ENCODE peak calls at places on chromosomes 4 and X, in six cellular contexts. I is mesenchymal stem cell; E is naive thymus-derived CD4-positive, alpha-beta T cell; W is adrenal gland; O is GM23338; F is CD8-positive, alpha-beta memory T cell. L is an unnamed sample.

GRCh38 chr4:182715548-182715947 is 201.6 kb downstream of the DCTD start:
- DNase-seq in I (no peak), E (no peak), W (no peak), O (no peak), F (no peak), L (no peak)

GRCh38 chrX:67612231-67612630 is 68.4 kb downstream of the AR start:
- DNase-seq in I (peak; percentile 49), E (no peak), W (no peak), O (no peak), F (no peak), L (no peak)

GRCh38 chr4:182346675-182347375 is 103.6 kb downstream of the TENM3 start:
- DNase-seq in I (no peak), E (no peak), W (no peak), O (no peak), F (no peak), L (no peak)

GRCh38 chr4:27000820-27001219 is 140.2 kb downstream of the STIM2 start:
- DNase-seq in I (no peak), E (peak; percentile 15), W (no peak), O (peak; percentile 25), F (no peak), L (no peak)

GRCh38 chrX:143340190-143340589 is 177.1 kb downstream of the SPANXN3 start:
- DNase-seq in I (no peak), E (no peak), W (no peak), O (no peak), F (no peak), L (no peak)

GRCh38 chrX:79259073-79259689 is 108.0 kb downstream of the ITM2A start:
- DNase-seq in I (no peak), E (peak; percentile 76), W (no peak), O (no peak), F (peak; percentile 12), L (no peak)

GRCh38 chr4:86924805-86925204 is 10.0 kb upstream of the AFF1 start:
- DNase-seq in I (peak; percentile 79), E (no peak), W (no peak), O (no peak), F (no peak), L (no peak)

GRCh38 chrX:100979881-100980607 is 10.5 kb downstream of the ARL13A start:
- DNase-seq in I (peak; percentile 34), E (no peak), W (no peak), O (no peak), F (no peak), L (no peak)

GRCh38 chrX:123859409-123859827 is 435 bp upstream of the XIAP start:
- DNase-seq in I (no peak), E (peak; percentile 47), W (peak; percentile 76), O (peak; percentile 86), F (peak; percentile 43), L (peak; percentile 89)

GRCh38 chr4:152045781-152046571 is 285.2 kb upstream of the GATB start:
- DNase-seq in I (peak; percentile 22), E (no peak), W (no peak), O (peak; percentile 96), F (no peak), L (no peak)

GRCh38 chr4:168163106-168163505 is 70.8 kb downstream of the ANXA10 start:
- DNase-seq in I (no peak), E (no peak), W (no peak), O (no peak), F (no peak), L (no peak)

GRCh38 chrX:133094098-133094731 is 2.7 kb downstream of the USP26 start:
- DNase-seq in I (no peak), E (no peak), W (no peak), O (no peak), F (no peak), L (no peak)

GRCh38 chr4:152099555-152099954 is 338.7 kb upstream of the GATB start:
- DNase-seq in I (no peak), E (no peak), W (no peak), O (no peak), F (no peak), L (no peak)

GRCh38 chr4:59455751-59456150 is 1744.4 kb upstream of the ADGRL3 start:
- DNase-seq in I (peak; percentile 1), E (no peak), W (no peak), O (no peak), F (no peak), L (no peak)

GRCh38 chrX:130170752-130171445 is 863 bp upstream of the RAB33A start:
- DNase-seq in I (peak; percentile 28), E (peak; percentile 44), W (peak; percentile 37), O (peak; percentile 71), F (peak; percentile 45), L (peak; percentile 77)

GRCh38 chr4:54924891-54925290 is 200.5 kb downstream of the KDR start:
- DNase-seq in I (no peak), E (no peak), W (no peak), O (no peak), F (no peak), L (no peak)

GRCh38 chr4:81827568-81828202 is 356.0 kb upstream of the RASGEF1B start:
- DNase-seq in I (no peak), E (no peak), W (no peak), O (no peak), F (no peak), L (no peak)

GRCh38 chr4:8590546-8590880 is 2.1 kb upstream of the CPZ start:
- DNase-seq in I (no peak), E (no peak), W (no peak), O (no peak), F (no peak), L (peak; percentile 77)

GRCh38 chr4:148964456-148964855 is 522.2 kb upstream of the NR3C2 start:
- DNase-seq in I (no peak), E (no peak), W (no peak), O (no peak), F (no peak), L (no peak)

GRCh38 chr4:148962539-148963290 is 520.5 kb upstream of the NR3C2 start:
- DNase-seq in I (peak; percentile 40), E (no peak), W (no peak), O (no peak), F (no peak), L (no peak)

GRCh38 chr4:148955926-148956325 is 513.7 kb upstream of the NR3C2 start:
- DNase-seq in I (peak; percentile 1), E (no peak), W (no peak), O (no peak), F (no peak), L (no peak)

GRCh38 chr4:148965080-148965479 is 522.9 kb upstream of the NR3C2 start:
- DNase-seq in I (no peak), E (no peak), W (no peak), O (no peak), F (no peak), L (no peak)

GRCh38 chr4:148961526-148961925 is 519.3 kb upstream of the NR3C2 start:
- DNase-seq in I (no peak), E (no peak), W (no peak), O (no peak), F (no peak), L (no peak)
- H3K4me1 ChIP-seq in I (no peaks in the 10 kb centered on the region), E (no peaks in the 10 kb centered on the region), W (no peaks in the 10 kb centered on the region), O (no peaks in the 10 kb centered on the region), F (no peaks in the 10 kb centered on the region), L (no peaks in the 10 kb centered on the region)

GRCh38 chr4:128385683-128386304 is 98.2 kb upstream of the PGRMC2 start:
- DNase-seq in I (peak; percentile 99), E (no peak), W (no peak), O (peak; percentile 54), F (no peak), L (no peak)
- H3K4me1 ChIP-seq in I (peaks cover 15% of the 10 kb centered on the region), E (no peaks in the 10 kb centered on the region), W (peaks cover 40% of the 10 kb centered on the region), O (peaks cover 16% of the 10 kb centered on the region), F (no peaks in the 10 kb centered on the region), L (peaks cover 48% of the 10 kb centered on the region)

GRCh38 chr4:789571-790465 is 36.1 kb downstream of the CPLX1 start:
- DNase-seq in I (no peak), E (no peak), W (no peak), O (no peak), F (no peak), L (peak; percentile 68)
- H3K4me1 ChIP-seq in I (peaks cover 25% of the 10 kb centered on the region), E (peaks cover 19% of the 10 kb centered on the region), W (peaks cover 25% of the 10 kb centered on the region), O (peaks cover 27% of the 10 kb centered on the region), F (peaks cover 17% of the 10 kb centered on the region), L (no peaks in the 10 kb centered on the region)

GRCh38 chr4:1784395-1784788 is 8.7 kb upstream of the FGFR3 start:
- DNase-seq in I (no peak), E (no peak), W (peak; percentile 62), O (no peak), F (no peak), L (no peak)

GRCh38 chr4:1783970-1784369 is 9.1 kb upstream of the FGFR3 start:
- DNase-seq in I (no peak), E (no peak), W (peak; percentile 62), O (no peak), F (no peak), L (no peak)

GRCh38 chr4:1786544-1787362 is 6.3 kb upstream of the FGFR3 start:
- DNase-seq in I (no peak), E (no peak), W (no peak), O (no peak), F (no peak), L (no peak)

GRCh38 chr4:1784789-1785591 is 8.1 kb upstream of the FGFR3 start:
- DNase-seq in I (no peak), E (no peak), W (peak; percentile 48), O (no peak), F (no peak), L (peak; percentile 90)

GRCh38 chr4:1785592-1785991 is 7.5 kb upstream of the FGFR3 start:
- DNase-seq in I (no peak), E (no peak), W (no peak), O (no peak), F (no peak), L (no peak)
- H3K4me1 ChIP-seq in I (peaks cover 22% of the 10 kb centered on the region), E (no peaks in the 10 kb centered on the region), W (peaks cover 16% of the 10 kb centered on the region), O (no peaks in the 10 kb centered on the region), F (no peaks in the 10 kb centered on the region), L (no peaks in the 10 kb centered on the region)

GRCh38 chrX:24216827-24217226 is 67.3 kb downstream of the ZFX start:
- DNase-seq in I (no peak), E (no peak), W (no peak), O (no peak), F (no peak), L (no peak)

GRCh38 chrX:24216037-24216436 is 66.5 kb downstream of the ZFX start:
- DNase-seq in I (no peak), E (no peak), W (no peak), O (no peak), F (no peak), L (no peak)

GRCh38 chrX:24215282-24215681 is 65.8 kb downstream of the ZFX start:
- DNase-seq in I (no peak), E (no peak), W (no peak), O (no peak), F (no peak), L (no peak)

GRCh38 chrX:24210190-24210589 is 60.7 kb downstream of the ZFX start:
- DNase-seq in I (no peak), E (no peak), W (no peak), O (no peak), F (no peak), L (no peak)

DNA sequence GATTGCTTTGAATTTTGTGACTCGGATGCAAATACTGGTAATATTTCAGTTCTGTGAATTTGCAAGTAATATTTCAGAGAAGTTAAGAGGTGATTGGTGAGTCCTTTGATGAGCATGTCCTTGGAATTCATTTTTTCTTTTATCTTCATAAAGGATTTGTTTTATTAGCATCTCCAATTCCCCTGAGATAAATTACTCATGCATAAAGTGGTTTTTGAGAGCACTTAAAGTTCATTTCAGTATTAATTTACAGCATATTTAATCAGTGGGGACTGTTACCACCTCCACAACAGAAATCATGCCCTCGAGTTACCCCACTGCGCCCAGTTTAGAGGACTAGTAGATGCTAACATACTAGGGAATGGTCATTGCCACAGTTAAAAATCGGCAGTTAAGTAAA is 65.0 kb downstream of the ZFX start:
- DNase-seq in I (no peak), E (no peak), W (no peak), O (no peak), F (no peak), L (no peak)
- H3K4me1 ChIP-seq in I (no peaks in the 10 kb centered on the region), E (no peaks in the 10 kb centered on the region), W (no peaks in the 10 kb centered on the region), O (peaks cover 8% of the 10 kb centered on the region), F (no peaks in the 10 kb centered on the region), L (no peaks in the 10 kb centered on the region)

L was measured in osteoblast.